ENCODE peak calls at places on chromosomes 13 and 19, in five cellular contexts. I is renal cortical epithelial cell; P is activated effector memory CD4-positive, alpha-beta T cell treated with anti-CD3 and anti-CD28 coated beads, Interleukin-2, amount 50 U/mL, for 16 hours; T is cardiac fibroblast; R is EH. C is an unnamed sample.

GRCh38 chr13:85666356-85666755 is 132.9 kb downstream of the SLITRK6 start:
- DNase-seq in I (no peak), P (no peak), T (no peak), R (no peak), C (peak; percentile 2)

GRCh38 chr13:20901668-20902437 is 693 bp downstream of the XPO4 start:
- DNase-seq in I (peak; percentile 23), P (no peak), T (peak; percentile 27), R (peak; percentile 39), C (peak; percentile 52)

GRCh38 chr19:13978306-13978705 is 26.0 kb downstream of the DCAF15 start:
- DNase-seq in I (peak; percentile 13), P (no peak), T (peak; percentile 58), R (peak; percentile 42), C (peak; percentile 97)

GRCh38 chr13:97834255-97834654 is 119.2 kb upstream of the IPO5 start:
- DNase-seq in I (no peak), P (no peak), T (no peak), R (no peak), C (no peak)

GRCh38 chr19:48271531-48272151 is 1.8 kb downstream of the ZNF114 start:
- DNase-seq in I (no peak), P (peak; percentile 63), T (peak; percentile 57), R (peak; percentile 49), C (peak; percentile 76)

GRCh38 chr13:103308700-103309099 is 242.5 kb upstream of the SLC10A2 start:
- DNase-seq in I (no peak), P (no peak), T (no peak), R (no peak), C (no peak)

GRCh38 chr19:33201886-33202545 is 7.9 kb downstream of the LRP3 start:
- DNase-seq in I (no peak), P (no peak), T (no peak), R (no peak), C (no peak)

GRCh38 chr13:101942038-101942437 is 459.8 kb downstream of the FGF14 start:
- DNase-seq in I (peak; percentile 59), P (no peak), T (peak; percentile 7), R (peak; percentile 19), C (peak; percentile 64)

GRCh38 chr19:1855040-1855827 is 7.0 kb upstream of the REXO1 start:
- DNase-seq in I (no peak), P (peak; percentile 92), T (peak; percentile 93), R (peak; percentile 94), C (peak; percentile 93)

GRCh38 chr13:36445806-36446423 is 13.6 kb downstream of the CCNA1 start:
- DNase-seq in I (peak; percentile 31), P (no peak), T (no peak), R (no peak), C (no peak)

GRCh38 chr13:77696006-77696862 is 1.3 kb upstream of the SLAIN1 start:
- DNase-seq in I (peak; percentile 27), P (no peak), T (no peak), R (no peak), C (peak; percentile 69)

GRCh38 chr13:76470991-76471390 is 415.2 kb downstream of the KCTD12 start:
- DNase-seq in I (no peak), P (no peak), T (no peak), R (no peak), C (no peak)

GRCh38 chr19:38778733-38779132 is 5.4 kb upstream of the LGALS7 start:
- DNase-seq in I (no peak), P (no peak), T (no peak), R (no peak), C (no peak)

GRCh38 chr19:43628646-43629326 is 9.4 kb upstream of the ZNF428 start:
- DNase-seq in I (no peak), P (no peak), T (no peak), R (no peak), C (no peak)

GRCh38 chr19:54660967-54661366 is 1.8 kb upstream of the LILRB4 start:
- DNase-seq in I (no peak), P (no peak), T (no peak), R (no peak), C (no peak)

GRCh38 chr13:42807866-42808265 is 26.5 kb downstream of the FAM216B start:
- DNase-seq in I (peak; percentile 47), P (no peak), T (peak; percentile 20), R (peak; percentile 60), C (no peak)

GRCh38 chr13:20127263-20127562 is 33.6 kb downstream of the GJA3 start:
- DNase-seq in I (peak; percentile 29), P (no peak), T (peak; percentile 38), R (no peak), C (no peak)

GRCh38 chr13:113129921-113130750 is 7.5 kb downstream of the F10 start:
- DNase-seq in I (no peak), P (peak; percentile 71), T (peak; percentile 44), R (no peak), C (no peak)

GRCh38 chr13:113298001-113298945 is 1.2 kb downstream of the LAMP1 start:
- DNase-seq in I (no peak), P (no peak), T (peak; percentile 3), R (no peak), C (no peak)

GRCh38 chr13:72507394-72508199 is 219.8 kb downstream of the MZT1 start:
- DNase-seq in I (no peak), P (no peak), T (peak; percentile 2), R (peak; percentile 38), C (no peak)

GRCh38 chr19:19458110-19458816 is 52.8 kb downstream of the GATAD2A start:
- DNase-seq in I (no peak), P (no peak), T (no peak), R (peak; percentile 15), C (no peak)

GRCh38 chr19:10690351-10690781 is 10.9 kb upstream of the QTRT1 start:
- DNase-seq in I (peak; percentile 63), P (no peak), T (peak; percentile 57), R (peak; percentile 55), C (no peak)

GRCh38 chr19:54561840-54562239 is 11.8 kb upstream of the LILRA2 start:
- DNase-seq in I (no peak), P (no peak), T (no peak), R (no peak), C (no peak)

GRCh38 chr19:16566161-16566560 is 6.1 kb downstream of the SLC35E1 start:
- DNase-seq in I (no peak), P (peak; percentile 92), T (no peak), R (no peak), C (no peak)

GRCh38 chr13:21486322-21486721 is 27.2 kb upstream of the ZDHHC20 start:
- DNase-seq in I (no peak), P (no peak), T (no peak), R (peak; percentile 7), C (no peak)

GRCh38 chr19:15641901-15642491 is 1.3 kb downstream of the CYP4F3 start:
- DNase-seq in I (no peak), P (no peak), T (no peak), R (no peak), C (no peak)

GRCh38 chr13:70668983-70669382 is 560.7 kb upstream of the KLHL1 start:
- DNase-seq in I (no peak), P (no peak), T (no peak), R (no peak), C (no peak)

GRCh38 chr19:16576690-16577530 is 4.7 kb upstream of the SLC35E1 start:
- DNase-seq in I (no peak), P (no peak), T (no peak), R (no peak), C (no peak)

GRCh38 chr19:41223431-41224234 is 4.6 kb downstream of the AXL start:
- DNase-seq in I (peak; percentile 90), P (no peak), T (peak; percentile 58), R (peak; percentile 93), C (peak; percentile 81)

GRCh38 chr13:95023405-95023804 is 277.8 kb downstream of the ABCC4 start:
- DNase-seq in I (peak; percentile 18), P (no peak), T (no peak), R (no peak), C (no peak)